ENCODE peak calls at places on chromosome 6, in ten cellular contexts. P is testis, U is GM12878, R is sigmoid colon, Z is lower leg skin, X is heart left ventricle, D is A549, C is breast epithelium, V is ovary, H is Peyer's patch. Q is an unnamed sample.
A peak's percentile ranks its signal among the peaks of the same experiment; 100 is the strongest.

GRCh38 chr6:18363746-18364145 is 23.4 kb upstream of the RNF144B start:
- DNase-seq in P (no peak), U (no peak), R (no peak), Z (no peak), X (no peak), D (no peak), C (no peak), V (no peak), H (no peak), Q (no peak)

GRCh38 chr6:139398658-139399057 is 24.2 kb upstream of the CITED2 start:
- DNase-seq in P (no peak), U (no peak), R (no peak), Z (peak; percentile 55), X (no peak), D (no peak), C (no peak), V (no peak), H (no peak), Q (no peak)

GRCh38 chr6:89310929-89311328 is 4.2 kb downstream of the GABRR2 start:
- DNase-seq in P (no peak), U (no peak), R (no peak), Z (no peak), X (no peak), D (no peak), C (no peak), V (no peak), H (no peak), Q (no peak)

GRCh38 chr6:26440977-26441358 is 664 bp downstream of the BTN3A3 start:
- DNase-seq in P (no peak), U (no peak), R (no peak), Z (no peak), X (no peak), D (no peak), C (no peak), V (no peak), H (no peak), Q (no peak)

GRCh38 chr6:139235666-139236065 is 56.1 kb downstream of the TXLNB start:
- DNase-seq in P (no peak), U (no peak), R (no peak), Z (no peak), X (no peak), D (no peak), C (no peak), V (no peak), H (no peak), Q (no peak)

GRCh38 chr6:156848533-156848932 is 71.4 kb downstream of the ARID1B start:
- DNase-seq in P (no peak), U (no peak), R (no peak), Z (no peak), X (peak; percentile 88), D (no peak), C (no peak), V (peak; percentile 76), H (no peak), Q (peak; percentile 70)

GRCh38 chr6:164095056-164095455 is 680.5 kb downstream of the QKI start:
- DNase-seq in P (no peak), U (no peak), R (no peak), Z (no peak), X (no peak), D (no peak), C (no peak), V (no peak), H (no peak), Q (no peak)

GRCh38 chr6:148193063-148193680 is 149.5 kb upstream of the SASH1 start:
- DNase-seq in P (no peak), U (no peak), R (no peak), Z (peak; percentile 43), X (no peak), D (no peak), C (no peak), V (no peak), H (no peak), Q (no peak)

GRCh38 chr6:7918403-7918802 is 7.8 kb upstream of the TXNDC5 start:
- DNase-seq in P (no peak), U (no peak), R (no peak), Z (no peak), X (no peak), D (no peak), C (no peak), V (no peak), H (no peak), Q (no peak)

GRCh38 chr6:7921582-7922199 is 11.1 kb upstream of the TXNDC5 start:
- DNase-seq in P (peak; percentile 70), U (no peak), R (no peak), Z (no peak), X (no peak), D (no peak), C (no peak), V (no peak), H (no peak), Q (peak; percentile 15)

GRCh38 chr6:7920425-7920824 is 9.8 kb upstream of the TXNDC5 start:
- DNase-seq in P (no peak), U (no peak), R (no peak), Z (no peak), X (no peak), D (no peak), C (no peak), V (no peak), H (no peak), Q (no peak)

GRCh38 chr6:7921071-7921470 is 10.5 kb upstream of the TXNDC5 start:
- DNase-seq in P (no peak), U (no peak), R (no peak), Z (no peak), X (no peak), D (no peak), C (no peak), V (no peak), H (no peak), Q (no peak)

GRCh38 chr6:7919871-7920270 is 9.3 kb upstream of the TXNDC5 start:
- DNase-seq in P (no peak), U (no peak), R (no peak), Z (no peak), X (no peak), D (peak; percentile 34), C (no peak), V (peak; percentile 51), H (no peak), Q (no peak)
- TF ChIP-seq POLR2A in P (no peak), U (no peak), R (no peak), Z (no peak), X (no peak), D (no peak), C (no peak), V (no peak), H (no peak), Q (no peak)

DNA sequence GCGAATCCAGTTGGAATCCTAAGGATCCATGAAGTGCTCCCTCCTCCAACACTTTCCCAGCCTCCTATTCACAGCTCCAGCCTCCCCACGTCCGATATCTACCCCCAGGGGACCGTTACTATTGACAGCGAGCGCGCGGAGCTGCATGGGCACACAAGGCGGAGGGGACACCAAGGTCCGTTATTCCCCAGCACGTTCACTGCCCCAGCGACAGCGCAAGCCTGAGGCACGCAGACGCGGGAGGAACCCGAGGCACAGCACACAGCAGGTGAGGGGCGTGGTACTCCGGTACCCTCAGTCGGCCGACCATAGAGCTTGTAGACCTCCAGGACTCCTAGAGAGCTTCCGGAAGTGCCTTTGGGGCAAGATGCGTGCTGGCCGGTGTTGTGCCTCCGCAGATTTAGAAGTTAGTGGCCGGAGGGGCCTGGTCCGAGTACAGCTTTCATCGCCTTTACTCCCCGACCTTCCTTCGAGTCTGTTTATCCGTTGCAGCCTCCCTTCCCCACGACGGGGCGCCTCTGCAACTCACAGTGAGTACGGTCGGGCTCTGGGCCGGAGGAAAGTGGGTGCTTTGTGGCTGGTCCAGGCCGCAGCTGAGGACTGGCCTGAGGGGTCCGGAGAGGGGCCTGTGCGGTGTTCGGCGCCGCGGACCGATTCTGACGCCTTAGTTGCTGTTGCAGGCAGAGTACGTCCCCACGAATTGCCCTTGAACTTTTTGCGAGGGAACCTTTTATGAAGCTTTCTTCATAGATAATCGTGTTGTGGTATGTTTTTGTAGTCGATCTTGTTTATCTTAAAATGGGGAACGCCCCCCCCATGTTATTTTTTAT is at the start of gene ZKSCAN8:
- DNase-seq in P (peak; percentile 95), U (peak; percentile 78), R (peak; percentile 88), Z (peak; percentile 63), X (peak; percentile 84), D (peak; percentile 93), C (peak; percentile 62), V (peak; percentile 82), H (peak; percentile 81), Q (peak; percentile 89)
- TF ChIP-seq POLR2A in P (no peak), U (peak; percentile 91), R (peak; percentile 47), Z (no peak), X (no peak), D (peak; percentile 54), C (no peak), V (peak; percentile 36), H (no peak), Q (peak; percentile 87)

GRCh38 chr6:8100159-8100854 is 2.0 kb downstream of the EEF1E1 start:
- DNase-seq in P (no peak), U (no peak), R (no peak), Z (no peak), X (no peak), D (no peak), C (no peak), V (no peak), H (no peak), Q (peak; percentile 68)

GRCh38 chr6:8103726-8104125 is 1.4 kb upstream of the EEF1E1 start:
- DNase-seq in P (no peak), U (no peak), R (no peak), Z (no peak), X (no peak), D (no peak), C (no peak), V (no peak), H (no peak), Q (no peak)

GRCh38 chr6:8108031-8108660 is 5.8 kb upstream of the EEF1E1 start:
- DNase-seq in P (no peak), U (no peak), R (no peak), Z (no peak), X (no peak), D (peak; percentile 76), C (no peak), V (no peak), H (no peak), Q (no peak)

DNA sequence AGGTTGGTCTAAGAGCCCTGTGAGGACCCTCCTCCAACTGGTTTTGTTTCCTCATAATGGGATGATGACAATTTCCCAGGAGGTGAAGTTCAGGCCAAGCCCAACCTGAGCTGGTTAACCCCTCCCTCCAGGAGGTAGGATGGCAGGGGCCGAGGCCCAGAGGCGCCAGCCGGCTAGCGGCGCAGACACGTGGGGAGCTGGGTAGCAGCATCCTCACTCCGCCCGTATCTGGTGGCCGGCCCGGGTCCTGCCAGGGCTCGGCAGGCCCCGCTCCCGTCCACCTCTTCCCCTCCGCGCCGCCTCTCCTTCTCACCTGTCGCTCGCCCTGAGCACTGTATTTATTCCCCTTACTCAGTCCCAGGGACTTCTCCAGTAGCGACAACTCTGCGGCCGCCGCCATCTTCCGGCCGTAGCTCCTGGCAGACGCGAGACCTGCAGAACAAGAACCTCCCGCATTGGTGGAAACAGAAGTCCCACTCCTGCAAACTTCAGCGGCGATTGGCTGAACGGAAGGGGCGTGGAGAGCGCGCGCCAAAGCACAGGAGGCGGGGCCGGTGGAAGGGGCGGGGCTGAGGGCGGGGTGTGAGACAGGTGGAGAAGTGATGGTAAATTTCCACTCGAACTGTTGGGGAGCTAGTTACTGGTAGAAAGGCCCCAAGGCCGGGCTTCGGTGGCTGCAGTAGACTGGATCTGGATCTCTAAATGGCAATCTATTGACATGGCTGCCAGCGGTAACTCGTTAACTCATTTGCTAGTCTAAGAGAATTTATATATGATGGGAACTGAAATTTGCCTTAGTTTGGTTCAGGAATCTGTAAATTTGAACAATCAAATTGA is at the start of gene EEF1E1:
- DNase-seq in P (peak; percentile 98), U (peak; percentile 77), R (peak; percentile 95), Z (peak; percentile 94), X (peak; percentile 94), D (peak; percentile 94), C (peak; percentile 96), V (peak; percentile 94), H (peak; percentile 99), Q (peak; percentile 96)
- TF ChIP-seq POLR2A in P (no peak), U (peak; percentile 86), R (peak; percentile 14), Z (no peak), X (no peak), D (peak; percentile 60), C (no peak), V (peak; percentile 37), H (peak; percentile 33), Q (peak; percentile 84)

DNA sequence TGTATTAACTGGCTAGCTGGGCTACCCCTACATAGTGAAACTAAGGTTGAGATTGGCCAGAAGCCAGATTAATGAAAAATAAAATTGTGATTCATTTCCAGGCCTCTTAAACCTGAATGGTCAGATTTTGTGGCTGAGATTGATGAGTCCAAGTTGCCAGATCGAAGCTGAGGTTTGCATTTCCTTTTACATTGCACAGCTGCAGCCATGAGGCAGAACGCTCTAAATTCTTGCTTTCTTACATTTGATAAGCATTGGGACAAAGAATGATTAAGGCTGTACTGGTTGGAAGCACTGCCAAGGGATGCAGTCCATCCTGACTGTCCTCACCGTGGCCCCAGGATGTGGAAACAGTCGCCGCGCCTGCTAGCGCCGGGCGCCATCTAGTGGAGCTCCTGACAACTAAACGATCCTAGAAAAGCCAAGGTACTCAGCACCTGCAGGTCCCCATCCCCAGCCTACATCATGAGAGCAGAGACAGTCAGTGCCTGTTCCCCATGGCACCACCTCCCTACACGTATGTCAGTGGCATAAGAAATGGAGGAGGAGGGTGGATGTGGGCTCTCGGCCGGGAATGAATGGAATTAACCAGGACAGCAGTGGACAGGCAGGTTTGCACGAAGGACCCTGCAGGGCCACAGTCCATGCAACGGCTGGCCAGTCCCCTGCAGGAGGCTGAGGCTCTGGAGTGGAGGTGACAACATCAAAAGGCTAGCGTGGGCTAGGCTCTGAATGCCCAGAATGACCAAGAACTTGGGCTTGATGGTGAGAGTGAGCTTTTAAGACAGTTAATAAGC is 19.0 kb downstream of the PXDC1 start:
- DNase-seq in P (peak; percentile 81), U (no peak), R (peak; percentile 89), Z (peak; percentile 66), X (peak; percentile 67), D (peak; percentile 62), C (peak; percentile 87), V (peak; percentile 86), H (peak; percentile 58), Q (peak; percentile 65)
- TF ChIP-seq POLR2A in P (no peak), U (no peak), R (no peak), Z (no peak), X (no peak), D (no peak), C (no peak), V (no peak), H (no peak), Q (no peak)

Q was measured in erythroblast.